ENCODE peak calls at places on chromosome 1, in ten cellular contexts. Z is epithelial cell of esophagus, W is heart right ventricle, J is SK-N-SH, H is cardiac fibroblast, Q is A673, O is GM23338, B is fibroblast of lung, R is stomach, P is WERI-Rb-1. X is an unnamed sample.

GRCh38 chr1:6530504-6531160 is 23.7 kb downstream of the NOL9 start:
- DNase-seq in Z (no peak), R (no peak), Q (no peak), J (no peak), B (no peak), O (no peak), H (no peak), W (no peak), P (no peak), X (no peak)

GRCh38 chr1:114558548-114558947 is 22.9 kb downstream of the BCAS2 start:
- DNase-seq in O (peak; percentile 56), J (peak; percentile 29), Q (peak; percentile 8), Z (peak; percentile 17), H (peak; percentile 26), W (no peak), B (peak; percentile 11), P (no peak), R (no peak), X (no peak)

GRCh38 chr1:46675549-46676314 is 4.1 kb downstream of the TEX38 start:
- DNase-seq in R (no peak), Z (no peak), J (no peak), P (no peak), W (no peak), B (no peak), Q (no peak), H (no peak), O (peak; percentile 54), X (no peak)

GRCh38 chr1:197913495-197914276 is 3.5 kb upstream of the LHX9 start:
- DNase-seq in Q (no peak), O (peak; percentile 47), Z (no peak), P (no peak), R (no peak), J (peak; percentile 7), H (no peak), B (no peak), W (no peak), X (no peak)

GRCh38 chr1:178055093-178055492 is 38.8 kb upstream of the RASAL2 start:
- DNase-seq in H (peak; percentile 56), Q (no peak), B (peak; percentile 6), Z (peak; percentile 39), O (peak; percentile 74), P (peak; percentile 46), W (peak; percentile 45), R (no peak), J (peak; percentile 52), X (peak; percentile 57)

GRCh38 chr1:189657131-189657530 is 820.5 kb downstream of the BRINP3 start:
- DNase-seq in P (no peak), Q (peak; percentile 33), B (no peak), Z (no peak), R (no peak), O (no peak), J (no peak), H (no peak), W (no peak), X (no peak)

GRCh38 chr1:183164350-183164749 is 21.7 kb upstream of the LAMC2 start:
- DNase-seq in W (no peak), H (peak; percentile 64), J (no peak), Z (peak; percentile 95), R (no peak), Q (peak; percentile 47), O (peak; percentile 78), P (no peak), B (no peak), X (no peak)

GRCh38 chr1:244804841-244805240 is 30.6 kb upstream of the COX20 start:
- DNase-seq in Z (no peak), O (no peak), W (no peak), P (no peak), Q (no peak), H (no peak), B (no peak), J (no peak), R (no peak), X (no peak)

GRCh38 chr1:85058311-85058710 is 10.0 kb upstream of the MCOLN3 start:
- DNase-seq in Z (no peak), J (no peak), R (no peak), H (no peak), O (no peak), P (no peak), B (no peak), W (no peak), Q (no peak), X (no peak)

GRCh38 chr1:200042119-200042436 is 14.6 kb downstream of the NR5A2 start:
- DNase-seq in P (no peak), W (no peak), R (no peak), Q (no peak), H (no peak), Z (no peak), O (peak; percentile 66), J (peak; percentile 25), B (no peak), X (peak; percentile 14)
- H3K4me3 ChIP-seq in P (peak overlapping the region; percentile 37), W (peak overlapping the region; percentile 33), R (peak overlapping the region; percentile 43), Q (peak overlapping the region; percentile 32), H (peak overlapping the region; percentile 40), Z (no peak overlapping the region), O (peak overlapping the region; percentile 93), J (no peak overlapping the region), B (peak overlapping the region; percentile 61), X (no peak overlapping the region)

DNA sequence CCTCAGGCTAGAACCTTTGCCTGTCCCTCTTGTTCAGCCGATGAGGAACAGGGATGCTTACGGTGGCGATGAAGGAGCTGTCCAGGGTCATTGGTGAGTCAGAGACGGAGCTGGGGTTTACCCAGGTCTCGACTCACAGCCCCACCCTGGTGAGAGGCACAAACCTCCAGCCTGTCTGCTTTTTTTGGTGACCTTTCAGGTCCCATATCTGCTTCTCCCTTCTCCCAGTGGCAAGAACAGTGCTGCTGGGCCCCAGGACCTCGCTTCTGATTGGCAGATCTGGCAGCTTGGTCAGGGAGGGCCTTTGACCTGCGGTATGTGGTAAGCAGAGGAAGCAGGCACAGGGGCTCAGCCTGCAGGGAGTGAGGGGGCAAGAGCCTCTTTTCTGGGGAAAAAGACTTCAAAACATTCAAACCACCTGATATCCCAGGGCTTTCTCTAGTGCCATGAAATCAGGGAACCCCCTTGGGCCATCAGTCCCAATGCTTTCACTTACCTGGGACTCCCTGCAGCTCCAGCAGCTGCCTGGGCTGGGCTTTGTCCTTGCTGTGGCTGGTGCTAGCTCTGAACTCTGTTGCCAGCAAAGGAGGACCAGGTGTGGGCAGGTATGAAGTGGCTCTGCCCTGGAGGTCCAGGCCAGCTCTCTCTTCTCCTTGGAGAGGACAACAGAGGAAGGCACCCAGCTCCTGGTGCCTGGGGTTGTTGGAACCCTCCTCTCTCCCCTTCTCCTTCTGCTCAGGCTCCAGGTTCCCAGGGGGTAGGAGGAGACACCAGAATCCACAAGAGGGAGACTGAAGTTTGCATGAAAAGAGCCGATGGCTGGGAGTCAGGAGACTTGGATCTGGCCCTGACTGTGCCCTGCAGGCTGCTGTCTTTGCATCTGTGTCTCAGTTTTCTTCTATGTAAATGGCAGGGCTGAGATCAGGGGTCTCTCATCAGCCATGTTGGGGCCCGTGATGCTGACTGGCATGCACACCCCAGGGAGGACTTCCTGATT is 41.4 kb downstream of the TRIM62 start:
- DNase-seq in Q (no peak), O (peak; percentile 71), W (no peak), R (no peak), B (no peak), J (no peak), P (peak; percentile 60), H (peak; percentile 32), Z (peak; percentile 52), X (no peak)
- TF ChIP-seq CTCF in Q (no peak), O (no peak), W (no peak), R (no peak), B (no peak), J (no peak), P (peak; percentile 35), H (peak; percentile 12), Z (peak; percentile 27), X (peak; percentile 8)

GRCh38 chr1:17665054-17665453 is 90.1 kb upstream of the ACTL8 start:
- DNase-seq in J (no peak), Z (no peak), H (no peak), W (no peak), O (no peak), B (no peak), Q (no peak), P (no peak), R (no peak), X (no peak)
- H3K4me3 ChIP-seq in J (no peak overlapping the region), Z (no peak overlapping the region), H (no peak overlapping the region), W (no peak overlapping the region), O (no peak overlapping the region), B (no peak overlapping the region), Q (no peak overlapping the region), P (no peak overlapping the region), R (no peak overlapping the region), X (no peak overlapping the region)

DNA sequence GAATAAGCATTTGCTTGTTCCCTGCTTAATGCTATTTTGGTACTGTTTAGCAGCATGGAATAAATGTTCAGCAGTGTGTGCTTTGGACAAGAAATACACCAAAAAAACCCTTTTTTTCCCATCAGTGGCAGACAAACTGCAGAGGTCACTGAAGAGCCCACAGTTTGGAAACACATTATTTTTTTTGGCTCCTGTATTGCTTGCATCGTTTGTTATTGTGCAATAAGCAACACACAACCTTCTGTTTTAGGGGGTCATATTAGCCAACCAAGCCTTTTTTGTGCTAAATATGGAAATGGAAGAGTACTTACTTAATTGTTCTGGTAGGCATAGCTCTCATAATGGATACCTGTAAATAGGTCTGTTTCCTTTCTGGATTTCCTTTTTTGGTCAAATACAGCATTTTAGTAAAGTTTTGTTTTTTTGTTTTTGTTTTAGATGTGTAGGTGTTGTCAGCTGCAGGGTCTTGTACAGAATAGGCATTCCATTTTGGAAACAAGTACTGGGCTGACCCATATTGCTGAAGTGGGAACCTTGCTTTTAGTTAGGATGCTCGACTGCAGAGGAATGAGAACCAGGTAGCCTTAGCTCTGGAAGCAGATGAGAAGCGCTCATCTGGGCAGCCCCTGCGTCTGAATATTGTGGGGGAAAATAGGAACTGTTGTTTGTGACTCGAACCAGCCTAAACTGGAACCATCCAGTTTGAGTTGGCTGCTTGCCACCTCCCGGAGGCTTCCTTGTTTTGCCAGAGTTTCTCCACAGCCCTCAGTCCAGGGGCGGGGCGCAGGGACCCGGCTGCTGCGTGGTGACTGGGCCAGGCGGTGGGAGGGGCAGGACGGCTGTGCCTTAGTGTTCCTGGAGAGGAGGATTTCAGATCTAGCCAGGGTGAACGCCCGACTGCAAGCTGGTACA is 38.5 kb downstream of the SPEN start:
- DNase-seq in W (peak; percentile 96), P (peak; percentile 15), Z (peak; percentile 93), O (peak; percentile 94), R (peak; percentile 96), Q (peak; percentile 96), H (peak; percentile 98), J (peak; percentile 91), B (peak; percentile 97), X (peak; percentile 95)
- TF ChIP-seq CTCF in W (peak; percentile 47), P (no peak), Z (no peak), O (no peak), R (no peak), Q (peak; percentile 29), H (peak; percentile 46), J (peak; percentile 50), B (peak; percentile 28), X (peak; percentile 26)

X was measured in foreskin fibroblast.